ENCODE peak calls at places on chromosomes 6 and 20, in six cellular contexts. A is H9, F is IMR-90, C is neuronal stem cell, G is mesenchymal stem cell, T is H1. Z is an unnamed sample.

GRCh38 chr20:58069796-58070663 is 158.4 kb downstream of the ANKRD60 start:
- DNase-seq in F (no peak), T (peak; percentile 36), C (no peak), A (no peak), G (no peak), Z (no peak)

GRCh38 chr20:40667503-40667902 is 21.5 kb downstream of the MAFB start:
- DNase-seq in F (no peak), G (no peak), C (no peak), T (no peak), A (no peak), Z (no peak)

GRCh38 chr6:154605207-154605877 is 94.9 kb upstream of the CNKSR3 start:
- DNase-seq in F (no peak), A (no peak), T (no peak), C (no peak), G (no peak), Z (no peak)

GRCh38 chr6:53727748-53728147 is 62.2 kb upstream of the KLHL31 start:
- DNase-seq in F (peak; percentile 61), A (no peak), G (no peak), C (no peak), T (no peak), Z (peak; percentile 91)

GRCh38 chr6:13908955-13909381 is 15.8 kb upstream of the RNF182 start:
- DNase-seq in G (peak; percentile 77), A (peak; percentile 52), C (peak; percentile 55), F (peak; percentile 74), T (no peak), Z (peak; percentile 83)

GRCh38 chr6:6915219-6915618 is 192.5 kb upstream of the RREB1 start:
- DNase-seq in G (no peak), A (no peak), F (no peak), T (no peak), C (no peak), Z (no peak)

GRCh38 chr6:152984387-152984872 is 1.6 kb upstream of the FBXO5 start:
- DNase-seq in A (no peak), F (no peak), C (no peak), G (no peak), T (no peak), Z (no peak)

GRCh38 chr6:24775520-24776058 is 852 bp downstream of the GMNN start:
- DNase-seq in T (no peak), C (no peak), A (no peak), G (peak; percentile 86), F (peak; percentile 70), Z (peak; percentile 92)

GRCh38 chr6:42387336-42387735 is 64.4 kb downstream of the TRERF1 start:
- DNase-seq in A (no peak), C (no peak), T (no peak), G (no peak), F (no peak), Z (no peak)

GRCh38 chr6:33837971-33838665 is 34.3 kb upstream of the MLN start:
- DNase-seq in C (no peak), A (no peak), T (no peak), G (peak; percentile 64), F (peak; percentile 56), Z (peak; percentile 24)

GRCh38 chr6:166418691-166419143 is 36.0 kb upstream of the MPC1 start:
- DNase-seq in A (no peak), G (no peak), T (no peak), F (no peak), C (no peak), Z (no peak)

GRCh38 chr6:30748301-30748769 is 4.0 kb upstream of the IER3 start:
- DNase-seq in T (no peak), A (no peak), G (peak; percentile 67), C (no peak), F (peak; percentile 52), Z (no peak)

GRCh38 chr6:16816891-16817290 is 55.6 kb upstream of the ATXN1 start:
- DNase-seq in G (no peak), C (no peak), T (no peak), A (no peak), F (no peak), Z (no peak)

GRCh38 chr6:127022297-127022696 is 96.2 kb upstream of the RSPO3 start:
- DNase-seq in C (no peak), T (no peak), G (peak; percentile 53), F (no peak), A (no peak), Z (no peak)

GRCh38 chr6:21665101-21665435 is 71.5 kb downstream of the SOX4 start:
- DNase-seq in T (no peak), A (no peak), C (peak; percentile 23), F (no peak), G (peak; percentile 29), Z (no peak)
- H3K18ac ChIP-seq in T (peak overlapping the region; percentile 99), A (peak overlapping the region; percentile 31), C (peak overlapping the region; percentile 100), F (no peak overlapping the region), G (no peak overlapping the region), Z (peak overlapping the region; percentile 26)

GRCh38 chr20:44526129-44526528 is 4.3 kb upstream of the SERINC3 start:
- DNase-seq in T (no peak), A (peak; percentile 60), C (no peak), F (peak; percentile 52), G (no peak), Z (peak; percentile 67)
- H4K8ac ChIP-seq in T (no peak overlapping the region), A (no peak overlapping the region), C (no peak overlapping the region), F (peak overlapping the region; percentile 6), G (no peak overlapping the region), Z (peak overlapping the region; percentile 69)

DNA sequence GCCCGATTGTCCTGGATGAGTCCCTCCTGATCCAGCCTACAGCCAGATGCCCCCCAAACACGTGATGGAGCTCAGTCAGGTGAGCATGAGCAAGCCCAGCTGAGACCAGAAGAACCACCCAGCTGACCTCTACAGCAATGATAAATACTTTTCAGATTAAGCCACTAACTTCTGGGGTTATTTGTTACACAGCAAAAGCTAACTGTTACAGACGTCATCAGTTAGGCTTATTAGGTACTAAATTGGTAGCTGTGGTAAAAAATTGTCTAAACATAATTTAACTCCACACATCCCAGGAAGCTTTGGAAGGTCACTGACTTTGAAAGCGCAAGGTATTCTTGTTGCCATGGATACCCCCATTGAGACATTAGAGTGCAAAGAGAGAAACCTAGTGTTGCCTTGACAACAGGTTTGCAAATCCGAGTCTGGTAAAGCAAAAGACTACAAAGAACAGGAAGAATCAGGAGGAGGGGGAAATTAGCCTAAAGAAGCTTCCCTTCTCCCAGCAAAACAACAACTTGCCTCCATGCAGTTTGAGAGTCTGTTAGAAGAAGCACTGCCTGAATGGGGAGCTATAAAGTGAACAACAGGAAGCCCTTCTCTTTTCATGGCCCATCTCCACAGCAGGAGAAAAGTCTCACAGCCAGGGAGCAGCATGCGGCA is 41.8 kb upstream of the ZNF831 start:
- DNase-seq in F (no peak), G (no peak), C (peak; percentile 26), A (peak; percentile 57), T (no peak), Z (no peak)
- H4K91ac ChIP-seq in F (no peak overlapping the region), G (no peak overlapping the region), C (no peak overlapping the region), A (no peak overlapping the region), T (no peak overlapping the region), Z (no peak overlapping the region)

GRCh38 chr6:32669240-32669639 is 2.8 kb upstream of the HLA-DQB1 start:
- DNase-seq in G (no peak), C (no peak), F (no peak), T (no peak), A (no peak), Z (no peak)
- H3K18ac ChIP-seq in G (no peak overlapping the region), C (no peak overlapping the region), F (no peak overlapping the region), T (no peak overlapping the region), A (no peak overlapping the region), Z (no peak overlapping the region)

GRCh38 chr6:5439749-5440148 is 178.4 kb downstream of the FARS2 start:
- DNase-seq in C (no peak), G (no peak), F (no peak), A (no peak), T (no peak), Z (no peak)
- H4K8ac ChIP-seq in C (no peak overlapping the region), G (no peak overlapping the region), F (no peak overlapping the region), A (no peak overlapping the region), T (no peak overlapping the region), Z (no peak overlapping the region)

Z was measured in trophoblast cell.